ENCODE peak calls at places on chromosome 13, in nine cellular contexts. One of them, this sample, is unnamed.

GRCh38 chr13:40273173-40274000 is 393.1 kb downstream of the FOXO1 start:
- DNase-seq in psoas muscle: no peak
- DNase-seq in effector memory CD4-positive, alpha-beta T cell: no peak
- DNase-seq in tibial nerve: no peak
- DNase-seq in coronary artery: no peak
- DNase-seq in brain microvascular endothelial cell: no peak
- DNase-seq in ovary: no peak
- DNase-seq in cardiac muscle cell: no peak
- DNase-seq in fibroblast of lung: no peak
- DNase-seq in this sample: no peak

GRCh38 chr13:36158606-36159005 is 27.4 kb upstream of the DCLK1 start:
- DNase-seq in psoas muscle: no peak
- DNase-seq in effector memory CD4-positive, alpha-beta T cell: no peak
- DNase-seq in tibial nerve: no peak
- DNase-seq in coronary artery: no peak
- DNase-seq in brain microvascular endothelial cell: no peak
- DNase-seq in ovary: no peak
- DNase-seq in cardiac muscle cell: no peak
- DNase-seq in fibroblast of lung: no peak
- DNase-seq in this sample: no peak

GRCh38 chr13:106302011-106302410 is 233.5 kb downstream of the EFNB2 start:
- DNase-seq in psoas muscle: no peak
- DNase-seq in effector memory CD4-positive, alpha-beta T cell: no peak
- DNase-seq in tibial nerve: no peak
- DNase-seq in coronary artery: no peak
- DNase-seq in brain microvascular endothelial cell: no peak
- DNase-seq in ovary: no peak
- DNase-seq in cardiac muscle cell: no peak
- DNase-seq in fibroblast of lung: no peak
- DNase-seq in this sample: no peak

GRCh38 chr13:109093988-109094387 is 464.6 kb downstream of the MYO16 start:
- DNase-seq in psoas muscle: no peak
- DNase-seq in effector memory CD4-positive, alpha-beta T cell: no peak
- DNase-seq in tibial nerve: no peak
- DNase-seq in coronary artery: no peak
- DNase-seq in brain microvascular endothelial cell: no peak
- DNase-seq in ovary: no peak
- DNase-seq in cardiac muscle cell: no peak
- DNase-seq in fibroblast of lung: no peak
- DNase-seq in this sample: no peak

GRCh38 chr13:83153833-83154232 is 728.4 kb downstream of the SLITRK1 start:
- DNase-seq in psoas muscle: no peak
- DNase-seq in effector memory CD4-positive, alpha-beta T cell: no peak
- DNase-seq in tibial nerve: no peak
- DNase-seq in coronary artery: no peak
- DNase-seq in brain microvascular endothelial cell: no peak
- DNase-seq in ovary: no peak
- DNase-seq in cardiac muscle cell: no peak
- DNase-seq in fibroblast of lung: no peak
- DNase-seq in this sample: no peak

GRCh38 chr13:27449081-27449603 is 1.2 kb downstream of the MTIF3 start:
- DNase-seq in psoas muscle: no peak
- DNase-seq in effector memory CD4-positive, alpha-beta T cell: no peak
- DNase-seq in tibial nerve: no peak
- DNase-seq in coronary artery: no peak
- DNase-seq in brain microvascular endothelial cell: no peak
- DNase-seq in ovary: no peak
- DNase-seq in cardiac muscle cell: no peak
- DNase-seq in fibroblast of lung: no peak
- DNase-seq in this sample: no peak

GRCh38 chr13:40787062-40787461 is 2.3 kb upstream of the SLC25A15 start:
- DNase-seq in psoas muscle: no peak
- DNase-seq in effector memory CD4-positive, alpha-beta T cell: no peak
- DNase-seq in tibial nerve: no peak
- DNase-seq in coronary artery: no peak
- DNase-seq in brain microvascular endothelial cell: peak
- DNase-seq in ovary: no peak
- DNase-seq in cardiac muscle cell: no peak
- DNase-seq in fibroblast of lung: peak
- DNase-seq in this sample: no peak

GRCh38 chr13:75455962-75456361 is 26.0 kb downstream of the TBC1D4 start:
- DNase-seq in psoas muscle: no peak
- DNase-seq in effector memory CD4-positive, alpha-beta T cell: no peak
- DNase-seq in tibial nerve: no peak
- DNase-seq in coronary artery: no peak
- DNase-seq in brain microvascular endothelial cell: no peak
- DNase-seq in ovary: no peak
- DNase-seq in cardiac muscle cell: no peak
- DNase-seq in fibroblast of lung: no peak
- DNase-seq in this sample: no peak

GRCh38 chr13:112241288-112241687 is 134.9 kb upstream of the SPACA7 start:
- DNase-seq in psoas muscle: no peak
- DNase-seq in effector memory CD4-positive, alpha-beta T cell: no peak
- DNase-seq in tibial nerve: no peak
- DNase-seq in coronary artery: peak
- DNase-seq in brain microvascular endothelial cell: no peak
- DNase-seq in ovary: no peak
- DNase-seq in cardiac muscle cell: no peak
- DNase-seq in fibroblast of lung: no peak
- DNase-seq in this sample: no peak

GRCh38 chr13:82096256-82096655 is 1755.3 kb upstream of the SPRY2 start:
- DNase-seq in psoas muscle: no peak
- DNase-seq in effector memory CD4-positive, alpha-beta T cell: no peak
- DNase-seq in tibial nerve: no peak
- DNase-seq in coronary artery: no peak
- DNase-seq in brain microvascular endothelial cell: no peak
- DNase-seq in ovary: no peak
- DNase-seq in cardiac muscle cell: no peak
- DNase-seq in fibroblast of lung: no peak
- DNase-seq in this sample: no peak

GRCh38 chr13:40433577-40433976 is 232.9 kb downstream of the FOXO1 start:
- DNase-seq in psoas muscle: no peak
- DNase-seq in effector memory CD4-positive, alpha-beta T cell: peak
- DNase-seq in tibial nerve: no peak
- DNase-seq in coronary artery: no peak
- DNase-seq in brain microvascular endothelial cell: no peak
- DNase-seq in ovary: no peak
- DNase-seq in cardiac muscle cell: no peak
- DNase-seq in fibroblast of lung: no peak
- DNase-seq in this sample: peak

GRCh38 chr13:47859129-47859528 is 141.9 kb downstream of the SUCLA2 start:
- DNase-seq in psoas muscle: no peak
- DNase-seq in effector memory CD4-positive, alpha-beta T cell: no peak
- DNase-seq in tibial nerve: no peak
- DNase-seq in coronary artery: no peak
- DNase-seq in brain microvascular endothelial cell: peak
- DNase-seq in ovary: no peak
- DNase-seq in cardiac muscle cell: no peak
- DNase-seq in fibroblast of lung: no peak
- DNase-seq in this sample: no peak

GRCh38 chr13:99993660-99994455 is 12.3 kb downstream of the ZIC2 start:
- DNase-seq in psoas muscle: no peak
- DNase-seq in effector memory CD4-positive, alpha-beta T cell: no peak
- DNase-seq in tibial nerve: no peak
- DNase-seq in coronary artery: no peak
- DNase-seq in brain microvascular endothelial cell: no peak
- DNase-seq in ovary: no peak
- DNase-seq in cardiac muscle cell: no peak
- DNase-seq in fibroblast of lung: no peak
- DNase-seq in this sample: no peak

GRCh38 chr13:73056054-73056962 is 2.5 kb upstream of the KLF5 start:
- DNase-seq in psoas muscle: no peak
- DNase-seq in effector memory CD4-positive, alpha-beta T cell: no peak
- DNase-seq in tibial nerve: no peak
- DNase-seq in coronary artery: no peak
- DNase-seq in brain microvascular endothelial cell: peak
- DNase-seq in ovary: no peak
- DNase-seq in cardiac muscle cell: no peak
- DNase-seq in fibroblast of lung: peak
- DNase-seq in this sample: no peak

GRCh38 chr13:44368599-44369368 is 4.8 kb upstream of the SERP2 start:
- DNase-seq in psoas muscle: no peak
- DNase-seq in effector memory CD4-positive, alpha-beta T cell: no peak
- DNase-seq in tibial nerve: no peak
- DNase-seq in coronary artery: no peak
- DNase-seq in brain microvascular endothelial cell: no peak
- DNase-seq in ovary: no peak
- DNase-seq in cardiac muscle cell: no peak
- DNase-seq in fibroblast of lung: no peak
- DNase-seq in this sample: peak

GRCh38 chr13:44374348-44374712 is 706 bp downstream of the SERP2 start:
- DNase-seq in psoas muscle: no peak
- DNase-seq in effector memory CD4-positive, alpha-beta T cell: no peak
- DNase-seq in tibial nerve: no peak
- DNase-seq in coronary artery: no peak
- DNase-seq in brain microvascular endothelial cell: no peak
- DNase-seq in ovary: no peak
- DNase-seq in cardiac muscle cell: no peak
- DNase-seq in fibroblast of lung: no peak
- DNase-seq in this sample: no peak

GRCh38 chr13:44371421-44371820 is 2.2 kb upstream of the SERP2 start:
- DNase-seq in psoas muscle: no peak
- DNase-seq in effector memory CD4-positive, alpha-beta T cell: no peak
- DNase-seq in tibial nerve: no peak
- DNase-seq in coronary artery: no peak
- DNase-seq in brain microvascular endothelial cell: no peak
- DNase-seq in ovary: no peak
- DNase-seq in cardiac muscle cell: no peak
- DNase-seq in fibroblast of lung: no peak
- DNase-seq in this sample: no peak

GRCh38 chr13:44373601-44374347 is at the start of gene SERP2:
- DNase-seq in psoas muscle: peak
- DNase-seq in effector memory CD4-positive, alpha-beta T cell: no peak
- DNase-seq in tibial nerve: no peak
- DNase-seq in coronary artery: no peak
- DNase-seq in brain microvascular endothelial cell: no peak
- DNase-seq in ovary: peak
- DNase-seq in cardiac muscle cell: peak
- DNase-seq in fibroblast of lung: peak
- DNase-seq in this sample: no peak

DNA sequence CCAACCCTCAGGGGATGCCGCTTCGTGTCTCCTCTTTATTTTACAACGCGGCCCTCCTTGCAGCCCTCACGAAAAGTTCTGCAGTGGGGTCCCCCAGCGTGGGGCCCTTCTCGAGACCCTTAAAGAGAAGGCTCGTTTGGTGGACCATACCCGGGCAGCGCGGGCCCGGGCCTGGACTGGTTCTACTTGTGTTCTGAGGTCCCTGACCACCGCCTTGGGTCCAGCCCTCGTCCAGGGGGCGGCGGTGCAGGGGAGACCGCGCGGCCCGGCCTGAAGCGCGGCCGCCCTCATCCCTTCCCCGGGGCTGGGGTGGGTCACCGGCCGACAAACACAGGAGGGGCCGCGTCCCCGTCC is 400 bp upstream of the SERP2 start:
- DNase-seq in psoas muscle: no peak
- DNase-seq in effector memory CD4-positive, alpha-beta T cell: no peak
- DNase-seq in tibial nerve: no peak
- DNase-seq in coronary artery: no peak
- DNase-seq in brain microvascular endothelial cell: no peak
- DNase-seq in ovary: no peak
- DNase-seq in cardiac muscle cell: no peak
- DNase-seq in fibroblast of lung: no peak
- DNase-seq in this sample: no peak
- H3K4me3 ChIP-seq in psoas muscle: peak
- H3K4me3 ChIP-seq in effector memory CD4-positive, alpha-beta T cell: no peak
- H3K4me3 ChIP-seq in tibial nerve: peak
- H3K4me3 ChIP-seq in coronary artery: peak
- H3K4me3 ChIP-seq in brain microvascular endothelial cell: peak
- H3K4me3 ChIP-seq in ovary: peak
- H3K4me3 ChIP-seq in cardiac muscle cell: peak
- H3K4me3 ChIP-seq in fibroblast of lung: peak
- H3K4me3 ChIP-seq in this sample: no peak

DNA sequence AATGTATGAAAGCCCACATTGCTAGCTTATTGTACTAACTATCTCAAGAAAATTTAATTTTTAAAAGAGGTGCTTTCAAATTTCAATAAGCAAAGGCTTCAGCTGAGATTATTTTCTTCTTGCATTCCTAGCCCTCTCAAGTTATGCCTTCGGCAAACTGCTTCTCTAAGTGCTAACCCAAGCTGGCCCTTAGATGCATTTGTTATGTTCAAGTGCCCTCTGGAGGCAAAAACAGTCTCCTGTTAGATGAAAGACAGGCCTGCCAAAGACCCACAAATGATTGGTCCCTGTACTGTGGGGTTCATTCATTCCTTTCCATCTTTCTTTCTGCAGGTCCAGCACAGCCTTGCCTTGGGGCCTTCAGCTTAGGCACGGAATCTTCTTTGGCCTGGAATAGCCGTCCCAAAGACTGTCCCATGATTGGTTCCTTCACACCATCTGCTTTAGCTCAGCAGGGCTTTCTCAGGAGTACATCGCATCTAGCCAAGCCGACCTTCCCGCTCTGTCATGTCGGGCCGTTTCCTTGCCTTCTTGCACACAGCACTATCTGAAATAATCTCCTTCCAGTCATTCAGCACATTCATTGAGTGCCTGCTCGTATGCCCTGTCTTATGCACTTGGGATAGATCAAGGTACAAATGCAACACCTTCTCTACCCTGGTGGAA is 26.4 kb upstream of the TPTE2 start:
- DNase-seq in psoas muscle: no peak
- DNase-seq in effector memory CD4-positive, alpha-beta T cell: no peak
- DNase-seq in tibial nerve: peak
- DNase-seq in coronary artery: no peak
- DNase-seq in brain microvascular endothelial cell: peak
- DNase-seq in ovary: no peak
- DNase-seq in cardiac muscle cell: no peak
- DNase-seq in fibroblast of lung: peak
- DNase-seq in this sample: peak
- H3K4me3 ChIP-seq in psoas muscle: no peak
- H3K4me3 ChIP-seq in effector memory CD4-positive, alpha-beta T cell: no peak
- H3K4me3 ChIP-seq in tibial nerve: no peak
- H3K4me3 ChIP-seq in coronary artery: no peak
- H3K4me3 ChIP-seq in brain microvascular endothelial cell: no peak
- H3K4me3 ChIP-seq in ovary: no peak
- H3K4me3 ChIP-seq in cardiac muscle cell: no peak
- H3K4me3 ChIP-seq in fibroblast of lung: no peak
- H3K4me3 ChIP-seq in this sample: no peak

GRCh38 chr13:67298297-67298696 is 68.2 kb upstream of the PCDH9 start:
- DNase-seq in psoas muscle: no peak
- DNase-seq in effector memory CD4-positive, alpha-beta T cell: no peak
- DNase-seq in tibial nerve: no peak
- DNase-seq in coronary artery: no peak
- DNase-seq in brain microvascular endothelial cell: no peak
- DNase-seq in ovary: no peak
- DNase-seq in cardiac muscle cell: no peak
- DNase-seq in fibroblast of lung: peak
- DNase-seq in this sample: no peak
- H3K4me3 ChIP-seq in psoas muscle: no peak
- H3K4me3 ChIP-seq in effector memory CD4-positive, alpha-beta T cell: no peak
- H3K4me3 ChIP-seq in tibial nerve: no peak
- H3K4me3 ChIP-seq in coronary artery: no peak
- H3K4me3 ChIP-seq in brain microvascular endothelial cell: no peak
- H3K4me3 ChIP-seq in ovary: no peak
- H3K4me3 ChIP-seq in cardiac muscle cell: no peak
- H3K4me3 ChIP-seq in fibroblast of lung: no peak
- H3K4me3 ChIP-seq in this sample: no peak

DNA sequence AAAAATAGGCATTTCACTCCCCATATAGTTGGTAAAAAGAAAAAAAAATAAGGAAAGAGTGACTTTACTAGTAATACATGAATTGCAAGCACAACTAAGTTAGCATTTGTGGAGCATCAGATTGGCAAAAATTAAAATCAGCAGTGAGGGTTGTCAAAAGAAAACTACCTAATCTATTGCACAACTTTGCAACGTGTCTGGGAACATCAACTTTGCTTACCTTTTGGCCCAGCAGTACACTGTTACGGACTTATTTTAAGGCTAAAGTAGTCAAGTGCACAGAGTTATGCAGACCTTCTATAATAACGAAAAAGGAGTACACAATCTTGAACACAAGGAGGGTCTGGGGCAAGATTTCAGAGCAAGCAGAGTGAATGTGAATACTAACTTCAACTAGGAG is 102.6 kb downstream of the MIPEP start:
- DNase-seq in psoas muscle: no peak
- DNase-seq in effector memory CD4-positive, alpha-beta T cell: no peak
- DNase-seq in tibial nerve: no peak
- DNase-seq in coronary artery: no peak
- DNase-seq in brain microvascular endothelial cell: no peak
- DNase-seq in ovary: no peak
- DNase-seq in cardiac muscle cell: no peak
- DNase-seq in fibroblast of lung: no peak
- DNase-seq in this sample: no peak
- H3K4me3 ChIP-seq in psoas muscle: no peak
- H3K4me3 ChIP-seq in effector memory CD4-positive, alpha-beta T cell: no peak
- H3K4me3 ChIP-seq in tibial nerve: no peak
- H3K4me3 ChIP-seq in coronary artery: no peak
- H3K4me3 ChIP-seq in brain microvascular endothelial cell: no peak
- H3K4me3 ChIP-seq in ovary: no peak
- H3K4me3 ChIP-seq in cardiac muscle cell: no peak
- H3K4me3 ChIP-seq in fibroblast of lung: no peak
- H3K4me3 ChIP-seq in this sample: no peak

This sample was measured in Jurkat, Clone E6-1.